ENCODE peak calls at places on chromosomes 1 and 21, in nine cellular contexts. N, W, C, B, Z, D, Y, Q and H are unnamed samples.
A peak's percentile ranks its signal among the peaks of the same experiment; 100 is the strongest.

GRCh38 chr1:118049981-118050380 is 120.4 kb downstream of the WDR3 start:
- DNase-seq in N (no peak), W (no peak), C (no peak), B (no peak), Z (no peak), D (no peak), Y (no peak), Q (no peak), H (no peak)

GRCh38 chr1:11065796-11066195 is 6.0 kb upstream of the SRM start:
- DNase-seq in N (no peak), W (no peak), C (no peak), B (no peak), Z (no peak), D (no peak), Y (no peak), Q (no peak), H (no peak)

GRCh38 chr1:196650403-196650802 is 1.4 kb upstream of the CFH start:
- DNase-seq in N (no peak), W (no peak), C (no peak), B (no peak), Z (no peak), D (no peak), Y (no peak), Q (no peak), H (no peak)

GRCh38 chr1:6960291-6960758 is 175.1 kb downstream of the CAMTA1 start:
- DNase-seq in N (no peak), W (no peak), C (no peak), B (peak; percentile 66), Z (no peak), D (no peak), Y (no peak), Q (no peak), H (no peak)

GRCh38 chr1:152741656-152742055 is 16.2 kb upstream of the KPRP start:
- DNase-seq in N (no peak), W (no peak), C (no peak), B (no peak), Z (no peak), D (no peak), Y (no peak), Q (no peak), H (no peak)

GRCh38 chr1:107767156-107767582 is 197.8 kb downstream of the VAV3 start:
- DNase-seq in N (no peak), W (no peak), C (no peak), B (no peak), Z (no peak), D (no peak), Y (no peak), Q (no peak), H (no peak)

GRCh38 chr1:227786673-227787512 is 28.6 kb upstream of the PRSS38 start:
- DNase-seq in N (no peak), W (peak; percentile 47), C (peak; percentile 12), B (no peak), Z (peak; percentile 31), D (no peak), Y (no peak), Q (peak; percentile 81), H (peak; percentile 43)

GRCh38 chr1:41741244-41741643 is 177.5 kb downstream of the HIVEP3 start:
- DNase-seq in N (no peak), W (no peak), C (no peak), B (no peak), Z (no peak), D (no peak), Y (no peak), Q (no peak), H (no peak)

GRCh38 chr1:225425211-225425786 is 2.5 kb downstream of the LBR start:
- DNase-seq in N (no peak), W (no peak), C (no peak), B (no peak), Z (no peak), D (no peak), Y (no peak), Q (no peak), H (no peak)

GRCh38 chr1:247367786-247368342 is 36.2 kb upstream of the ZNF496 start:
- DNase-seq in N (no peak), W (no peak), C (no peak), B (no peak), Z (no peak), D (no peak), Y (no peak), Q (no peak), H (no peak)

GRCh38 chr21:32888971-32889370 is 117.4 kb upstream of the PAXBP1 start:
- DNase-seq in N (no peak), W (no peak), C (no peak), B (no peak), Z (no peak), D (no peak), Y (no peak), Q (no peak), H (no peak)

GRCh38 chr1:19478241-19478780 is 7.0 kb downstream of the CAPZB start:
- DNase-seq in N (no peak), W (no peak), C (no peak), B (no peak), Z (no peak), D (no peak), Y (no peak), Q (no peak), H (no peak)

GRCh38 chr1:203592156-203592555 is 34.5 kb upstream of the ATP2B4 start:
- DNase-seq in N (no peak), W (peak; percentile 71), C (no peak), B (peak; percentile 40), Z (no peak), D (peak; percentile 74), Y (no peak), Q (no peak), H (no peak)

GRCh38 chr1:203592728-203593127 is 33.9 kb upstream of the ATP2B4 start:
- DNase-seq in N (no peak), W (no peak), C (no peak), B (no peak), Z (no peak), D (no peak), Y (no peak), Q (no peak), H (no peak)

GRCh38 chr1:203590559-203590958 is 36.1 kb upstream of the ATP2B4 start:
- DNase-seq in N (no peak), W (no peak), C (no peak), B (no peak), Z (no peak), D (no peak), Y (no peak), Q (no peak), H (no peak)

GRCh38 chr1:203593143-203593542 is 33.5 kb upstream of the ATP2B4 start:
- DNase-seq in N (no peak), W (no peak), C (no peak), B (no peak), Z (no peak), D (no peak), Y (no peak), Q (no peak), H (no peak)

GRCh38 chr1:203591626-203592025 is 35.0 kb upstream of the ATP2B4 start:
- DNase-seq in N (no peak), W (no peak), C (no peak), B (no peak), Z (no peak), D (no peak), Y (no peak), Q (no peak), H (no peak)
- H3K27ac ChIP-seq in N (no peak overlapping the region), W (no peak overlapping the region), C (no peak overlapping the region), B (no peak overlapping the region), Z (no peak overlapping the region), D (peak overlapping the region; percentile 73), Y (no peak overlapping the region), Q (peak overlapping the region; percentile 81), H (peak overlapping the region; percentile 25)

DNA sequence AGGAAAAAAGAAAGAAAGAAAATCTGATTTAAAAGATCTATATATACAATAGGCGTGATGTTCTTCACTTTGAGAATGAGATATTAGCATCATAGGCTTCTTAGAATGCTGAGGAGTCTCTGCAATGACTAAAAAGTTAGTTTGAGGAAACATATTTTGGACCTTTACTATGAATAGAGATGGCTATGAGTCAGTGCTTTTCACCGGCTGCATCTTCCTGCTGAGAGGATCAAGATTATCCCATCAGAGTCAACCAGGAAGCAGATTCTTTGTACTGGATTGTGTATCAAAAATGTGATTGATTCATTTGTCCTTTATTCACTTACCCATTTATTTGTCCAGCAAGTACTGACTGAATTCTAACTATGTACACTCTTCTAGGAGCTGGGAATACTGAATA is 144.2 kb downstream of the KCNK2 start:
- DNase-seq in N (no peak), W (no peak), C (no peak), B (no peak), Z (no peak), D (no peak), Y (no peak), Q (no peak), H (no peak)
- TF ChIP-seq EP300 in N (no peak), W (no peak), C (no peak), B (no peak), Z (no peak), D (no peak), Y (no peak), Q (no peak), H (no peak)

DNA sequence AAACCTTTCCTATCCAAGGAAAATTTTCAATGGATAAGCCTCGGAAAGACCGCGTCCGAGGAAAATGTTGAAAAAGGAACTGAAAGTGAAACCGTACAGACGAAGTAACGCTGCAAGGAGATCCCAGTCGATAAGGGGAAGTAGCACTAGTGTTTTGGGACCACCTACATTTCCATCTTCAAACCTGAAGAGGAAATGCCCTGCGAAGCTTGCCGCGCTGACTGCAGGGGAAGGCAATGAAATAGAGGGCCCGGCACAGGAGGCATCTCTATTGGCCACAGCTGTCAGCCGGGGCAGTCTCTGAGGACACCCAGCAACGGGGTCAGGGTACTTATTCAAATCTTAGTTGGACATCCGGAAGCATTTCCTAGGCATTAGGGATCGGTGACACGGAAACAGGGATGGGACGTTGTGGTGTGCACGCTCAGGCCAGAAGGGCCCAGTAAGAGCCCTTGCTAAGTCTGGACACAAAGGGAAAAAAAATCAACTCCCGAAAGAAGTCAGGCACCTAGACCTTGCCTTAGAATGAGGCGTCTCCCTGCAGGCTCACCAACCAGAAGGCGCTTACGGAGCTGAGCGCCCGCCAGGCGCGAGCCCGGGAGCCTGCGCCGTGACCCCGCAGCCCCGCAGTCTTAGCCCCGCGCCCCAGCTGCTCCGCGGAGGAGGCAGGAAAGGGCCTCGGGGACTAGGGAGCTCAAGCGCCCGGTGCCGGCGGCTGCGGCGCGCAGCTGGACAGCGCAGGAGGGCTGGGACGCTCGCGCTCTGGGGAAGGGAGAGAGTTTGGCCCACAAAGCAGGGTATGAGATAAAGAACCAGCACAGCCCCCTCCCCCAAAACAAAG is 649 bp downstream of the USF1 start:
- DNase-seq in N (peak; percentile 56), W (peak; percentile 64), C (no peak), B (peak; percentile 69), Z (peak; percentile 64), D (peak; percentile 87), Y (peak; percentile 73), Q (no peak), H (peak; percentile 82)
- TF ChIP-seq POLR2A in N (no peak), W (no peak), C (no peak), B (no peak), Z (no peak), D (no peak), Y (peak; percentile 1), Q (no peak), H (peak; percentile 50)

DNA sequence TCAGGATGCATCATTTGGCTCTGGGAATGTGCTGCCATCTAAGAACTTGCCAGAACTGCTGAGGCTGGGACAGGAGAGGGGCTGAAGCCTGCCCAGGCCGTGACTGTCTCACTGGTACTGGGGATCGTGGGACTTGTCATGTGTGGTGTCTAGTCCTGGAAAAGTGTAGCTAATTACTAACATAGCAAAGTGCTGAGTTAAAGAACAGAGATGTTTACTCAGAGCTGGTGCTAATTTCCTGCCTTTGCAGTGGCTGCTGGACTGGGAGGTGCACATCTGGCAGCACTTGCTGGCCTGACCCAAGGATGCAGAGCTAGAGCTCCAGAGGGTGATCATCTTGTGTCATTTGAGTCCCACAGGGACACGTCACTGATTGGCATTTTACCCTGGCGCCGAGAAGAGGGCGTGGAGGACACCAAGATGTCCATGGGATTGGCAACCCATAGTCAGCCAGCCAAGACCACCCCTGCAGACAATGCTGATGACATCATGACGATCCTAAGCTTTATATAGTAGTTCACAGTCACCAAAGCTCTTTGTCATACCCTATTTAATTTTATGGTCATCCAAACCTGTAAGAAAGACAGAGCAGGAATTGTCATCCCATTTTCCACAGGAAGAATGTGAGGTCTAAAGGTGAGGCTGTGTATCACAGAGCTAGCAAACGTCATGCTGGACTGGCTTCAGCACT is 110.1 kb upstream of the SLC44A3 start:
- DNase-seq in N (no peak), W (no peak), C (no peak), B (no peak), Z (no peak), D (no peak), Y (no peak), Q (peak; percentile 89), H (no peak)
- H3K27ac ChIP-seq in N (no peak overlapping the region), W (no peak overlapping the region), C (no peak overlapping the region), B (no peak overlapping the region), Z (no peak overlapping the region), D (peak overlapping the region; percentile 23), Y (no peak overlapping the region), Q (peak overlapping the region; percentile 17), H (no peak overlapping the region)